ENCODE peak calls at places on chromosomes 2 and 18, in five cellular contexts. F is posterior vena cava, G is fibroblast of mammary gland, R is LoVo, W is nucleus accumbens. Q is an unnamed sample.

GRCh38 chr2:69926849-69927515 is 12.1 kb downstream of the MXD1 start:
- DNase-seq in F (no peak), G (peak; percentile 59), R (no peak), W (no peak), Q (no peak)

GRCh38 chr2:158518083-158518482 is 61.3 kb downstream of the PKP4 start:
- DNase-seq in F (peak; percentile 42), G (peak; percentile 74), R (no peak), W (no peak), Q (no peak)

GRCh38 chr2:1140389-1141003 is 189.8 kb downstream of the SNTG2 start:
- DNase-seq in F (no peak), G (no peak), R (peak; percentile 18), W (no peak), Q (no peak)

GRCh38 chr2:196970089-196970488 is 43.6 kb upstream of the PGAP1 start:
- DNase-seq in F (no peak), G (peak; percentile 28), R (no peak), W (no peak), Q (no peak)

GRCh38 chr2:220493871-220494525 is 866.6 kb downstream of the SLC4A3 start:
- DNase-seq in F (no peak), G (no peak), R (no peak), W (no peak), Q (no peak)

GRCh38 chr2:104420420-104420819 is 433.5 kb upstream of the POU3F3 start:
- DNase-seq in F (no peak), G (no peak), R (no peak), W (no peak), Q (no peak)

GRCh38 chr18:49716035-49716434 is 97.3 kb downstream of the ACAA2 start:
- DNase-seq in F (no peak), G (no peak), R (no peak), W (no peak), Q (no peak)

GRCh38 chr2:186503827-186504606 is 18.0 kb downstream of the ZC3H15 start:
- DNase-seq in F (no peak), G (peak; percentile 51), R (peak; percentile 36), W (no peak), Q (no peak)

GRCh38 chr18:74645717-74646116 is 48.0 kb downstream of the ZNF407 start:
- DNase-seq in F (no peak), G (no peak), R (no peak), W (no peak), Q (no peak)

GRCh38 chr2:9231291-9232165 is 24.9 kb downstream of the ASAP2 start:
- DNase-seq in F (peak; percentile 70), G (no peak), R (no peak), W (no peak), Q (no peak)

GRCh38 chr2:164523726-164524125 is 97.6 kb downstream of the GRB14 start:
- DNase-seq in F (no peak), G (no peak), R (no peak), W (no peak), Q (no peak)

GRCh38 chr2:241479026-241479898 is 29.1 kb downstream of the STK25 start:
- DNase-seq in F (no peak), G (no peak), R (no peak), W (no peak), Q (no peak)

GRCh38 chr2:108949316-108950299 is 39.4 kb downstream of the EDAR start:
- DNase-seq in F (no peak), G (peak; percentile 44), R (no peak), W (no peak), Q (no peak)

GRCh38 chr2:141820893-141821292 is 309.9 kb downstream of the LRP1B start:
- DNase-seq in F (no peak), G (no peak), R (no peak), W (no peak), Q (no peak)

GRCh38 chr2:216606551-216607527 is 26.4 kb upstream of the IGFBP2 start:
- DNase-seq in F (peak; percentile 42), G (no peak), R (no peak), W (no peak), Q (no peak)

GRCh38 chr2:59025157-59025757 is 784.1 kb upstream of the FANCL start:
- DNase-seq in F (no peak), G (peak; percentile 21), R (peak; percentile 4), W (no peak), Q (no peak)

GRCh38 chr2:29281585-29281984 is 166.4 kb downstream of the CLIP4 start:
- DNase-seq in F (no peak), G (peak; percentile 15), R (peak; percentile 89), W (peak; percentile 50), Q (peak; percentile 84)

GRCh38 chr2:211458974-211459373 is 902.6 kb downstream of the CPS1 start:
- DNase-seq in F (no peak), G (no peak), R (no peak), W (no peak), Q (no peak)

GRCh38 chr2:17538844-17539554 is 1.5 kb upstream of the VSNL1 start:
- DNase-seq in F (peak; percentile 76), G (peak; percentile 25), R (peak; percentile 81), W (no peak), Q (no peak)

GRCh38 chr18:49177812-49178211 is 227.0 kb upstream of the SMAD7 start:
- DNase-seq in F (no peak), G (peak; percentile 72), R (no peak), W (no peak), Q (no peak)

GRCh38 chr2:240421396-240421795 is 14.1 kb upstream of the GPC1 start:
- DNase-seq in F (peak; percentile 59), G (no peak), R (no peak), W (no peak), Q (no peak)

GRCh38 chr2:236955675-236956618 is 129.7 kb upstream of the COPS8 start:
- DNase-seq in F (peak; percentile 12), G (peak; percentile 47), R (peak; percentile 4), W (no peak), Q (no peak)

GRCh38 chr2:235045973-235046343 is 94.1 kb downstream of the SH3BP4 start:
- DNase-seq in F (no peak), G (no peak), R (no peak), W (no peak), Q (no peak)

GRCh38 chr2:234453216-234453615 is 43.7 kb downstream of the ARL4C start:
- DNase-seq in F (no peak), G (no peak), R (no peak), W (no peak), Q (peak; percentile 7)

GRCh38 chr2:161761160-161761559 is 136.9 kb downstream of the SLC4A10 start:
- DNase-seq in F (no peak), G (no peak), R (no peak), W (no peak), Q (no peak)

GRCh38 chr2:21306235-21306634 is 182.5 kb downstream of the TDRD15 start:
- DNase-seq in F (no peak), G (no peak), R (no peak), W (no peak), Q (no peak)

GRCh38 chr2:100759901-100760300 is 60.0 kb upstream of the NPAS2 start:
- DNase-seq in F (no peak), G (no peak), R (no peak), W (no peak), Q (no peak)

GRCh38 chr2:157830696-157831570 is 45.2 kb downstream of the ACVR1 start:
- DNase-seq in F (no peak), G (peak; percentile 97), R (peak; percentile 63), W (no peak), Q (peak; percentile 57)

GRCh38 chr2:86000131-86000937 is 105.4 kb downstream of the POLR1A start:
- DNase-seq in F (peak; percentile 32), G (no peak), R (no peak), W (no peak), Q (no peak)

GRCh38 chr2:152395132-152396024 is 60.4 kb downstream of the FMNL2 start:
- DNase-seq in F (no peak), G (peak; percentile 73), R (no peak), W (no peak), Q (no peak)

GRCh38 chr2:53448591-53448990 is 319.0 kb upstream of the CHAC2 start:
- DNase-seq in F (no peak), G (peak; percentile 63), R (no peak), W (no peak), Q (no peak)

GRCh38 chr2:211946960-211947359 is 591.6 kb downstream of the ERBB4 start:
- DNase-seq in F (no peak), G (no peak), R (no peak), W (no peak), Q (no peak)

GRCh38 chr2:74887445-74887951 is 53.6 kb downstream of the HK2 start:
- DNase-seq in F (no peak), G (peak; percentile 82), R (no peak), W (no peak), Q (no peak)

GRCh38 chr2:148021059-148021985 is at the start of gene MBD5:
- DNase-seq in F (peak; percentile 66), G (peak; percentile 30), R (peak; percentile 27), W (peak; percentile 61), Q (peak; percentile 52)

GRCh38 chr18:55582325-55582724 is 5.7 kb downstream of the TCF4 start:
- DNase-seq in F (no peak), G (no peak), R (no peak), W (no peak), Q (no peak)

GRCh38 chr2:163171786-163172549 is 333.4 kb upstream of the KCNH7 start:
- DNase-seq in F (no peak), G (peak; percentile 68), R (no peak), W (no peak), Q (no peak)

GRCh38 chr2:73920577-73921545 is 5.8 kb upstream of the DGUOK start:
- DNase-seq in F (no peak), G (no peak), R (no peak), W (no peak), Q (no peak)

GRCh38 chr2:170930132-170931109 is 1.4 kb downstream of the GORASP2 start:
- DNase-seq in F (no peak), G (peak; percentile 43), R (peak; percentile 67), W (peak; percentile 2), Q (peak; percentile 34)

GRCh38 chr2:111118455-111119003 is 2.2 kb upstream of the BCL2L11 start:
- DNase-seq in F (peak; percentile 83), G (no peak), R (no peak), W (no peak), Q (no peak)

Q was measured in putamen.